ENCODE peak calls at places on chromosomes 5 and 9, in four cellular contexts. Y is ovary, G is breast epithelium, S is suprapubic skin. F is an unnamed sample. For H3K9me3, the result is how much of the 10 kb centered on the place peaks cover.

GRCh38 chr5:145887976-145888574 is 15.3 kb upstream of the GRXCR2 start:
- DNase-seq in Y (no peak), G (no peak), S (no peak), F (no peak)

GRCh38 chr5:75511435-75512382 is at the start of the genes CERT1 and POLK:
- DNase-seq in Y (peak), G (peak), S (peak), F (peak)

GRCh38 chr5:66769839-66770617 is 173.8 kb downstream of the MAST4 start:
- DNase-seq in Y (peak), G (no peak), S (no peak), F (no peak)

GRCh38 chr5:72145351-72145750 is 38.1 kb downstream of the MAP1B start:
- DNase-seq in Y (no peak), G (no peak), S (no peak), F (no peak)

GRCh38 chr9:4555251-4555650 is 65.0 kb downstream of the SLC1A1 start:
- DNase-seq in Y (no peak), G (no peak), S (no peak), F (no peak)

GRCh38 chr9:13443380-13444271 is 164.1 kb upstream of the MPDZ start:
- DNase-seq in Y (no peak), G (no peak), S (no peak), F (no peak)

GRCh38 chr5:122311888-122312669 is at the start of gene SNCAIP:
- DNase-seq in Y (peak), G (no peak), S (peak), F (no peak)

GRCh38 chr9:94005272-94005901 is 50.2 kb upstream of the BARX1 start:
- DNase-seq in Y (no peak), G (no peak), S (no peak), F (peak)

GRCh38 chr9:32776201-32776600 is 7.1 kb upstream of the TMEM215 start:
- DNase-seq in Y (no peak), G (no peak), S (no peak), F (no peak)

GRCh38 chr9:95091574-95091970 is 225.9 kb downstream of the FANCC start:
- DNase-seq in Y (peak), G (no peak), S (no peak), F (no peak)
- TF ChIP-seq POLR2A in Y (no peak), G (no peak), S (no peak), F (no peak)

GRCh38 chr9:101751895-101752294 is 13.4 kb upstream of the GRIN3A start:
- DNase-seq in Y (no peak), G (no peak), S (no peak), F (no peak)
- H3K9me3 ChIP-seq in Y (under half), G (under half), S (under half), F (under half)

DNA sequence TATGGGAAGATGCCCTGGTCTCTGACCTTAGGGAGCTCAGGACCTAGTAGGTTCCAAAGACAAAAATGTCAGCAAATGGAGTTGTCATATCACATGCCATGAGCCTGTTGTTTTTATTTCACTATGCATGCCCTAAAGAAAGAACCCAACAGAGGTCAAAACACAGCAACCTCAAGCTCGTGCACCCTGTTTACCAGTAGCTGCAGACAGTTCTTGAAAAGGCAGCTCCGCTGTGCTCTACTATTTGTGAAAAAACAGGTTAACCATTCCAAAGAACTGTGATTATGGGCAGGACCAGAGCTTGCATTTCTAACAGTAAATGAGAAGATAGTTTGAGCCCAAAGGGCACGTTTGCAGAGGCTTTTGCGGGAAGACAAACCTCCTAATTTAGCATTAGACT is 22.8 kb downstream of the ITK start:
- DNase-seq in Y (no peak), G (no peak), S (no peak), F (no peak)
- TF ChIP-seq POLR2A in Y (no peak), G (no peak), S (no peak), F (no peak)

GRCh38 chr5:141389153-141390042 is 1.9 kb downstream of the PCDHGB4 start:
- DNase-seq in Y (no peak), G (no peak), S (no peak), F (no peak)

GRCh38 chr5:141388661-141389060 is 1.2 kb downstream of the PCDHGB4 start:
- DNase-seq in Y (no peak), G (no peak), S (no peak), F (no peak)

GRCh38 chr5:141393267-141393666 is 834 bp downstream of the PCDHGA8 start:
- DNase-seq in Y (no peak), G (no peak), S (no peak), F (no peak)

GRCh38 chr5:141398608-141399007 is 861 bp downstream of the PCDHGB5 start:
- DNase-seq in Y (no peak), G (no peak), S (no peak), F (no peak)

GRCh38 chr5:141392429-141393198 is at the start of gene PCDHGA8:
- DNase-seq in Y (no peak), G (no peak), S (no peak), F (no peak)
- H3K9me3 ChIP-seq in Y (under half), G (half or more), S (half or more), F (half or more)

GRCh38 chr5:76733049-76733417 is 17.1 kb downstream of the F2R start:
- DNase-seq in Y (no peak), G (no peak), S (no peak), F (no peak)
- TF ChIP-seq POLR2A in Y (no peak), G (no peak), S (no peak), F (no peak)

GRCh38 chr9:128603697-128604096 is 51.3 kb downstream of the SPTAN1 start:
- DNase-seq in Y (no peak), G (no peak), S (no peak), F (no peak)

GRCh38 chr9:128595471-128595870 is 43.1 kb downstream of the SPTAN1 start:
- DNase-seq in Y (no peak), G (no peak), S (no peak), F (no peak)

GRCh38 chr9:128600111-128600510 is 47.7 kb downstream of the SPTAN1 start:
- DNase-seq in Y (no peak), G (no peak), S (no peak), F (no peak)
- H3K9me3 ChIP-seq in Y (under half), G (under half), S (under half), F (under half)

DNA sequence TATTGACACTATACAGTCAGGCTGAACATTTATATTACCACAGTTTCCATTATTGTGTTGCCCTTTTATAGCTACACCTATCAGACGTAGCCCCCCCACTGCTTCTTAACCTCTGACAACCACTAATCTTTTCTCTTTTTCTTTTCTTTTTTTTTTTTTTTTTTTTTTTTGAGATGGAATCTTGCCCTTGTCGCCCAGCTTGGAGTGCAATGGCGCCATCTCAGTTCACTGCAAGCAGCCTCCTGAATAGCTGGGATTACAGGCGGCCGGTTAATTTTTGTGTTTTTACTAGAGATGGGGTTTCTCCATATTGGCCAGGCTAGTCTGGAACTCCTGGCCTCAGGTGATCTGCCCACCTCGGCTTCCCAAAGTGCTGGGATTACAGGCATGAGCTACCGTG is 75.4 kb downstream of the UHRF2 start:
- DNase-seq in Y (no peak), G (no peak), S (no peak), F (no peak)
- TF ChIP-seq POLR2A in Y (no peak), G (no peak), S (no peak), F (no peak)

GRCh38 chr5:3024541-3024940 is 273.1 kb upstream of the IRX2 start:
- DNase-seq in Y (no peak), G (no peak), S (no peak), F (no peak)
- H3K9me3 ChIP-seq in Y (under half), G (under half), S (under half), F (under half)